ENCODE peak calls at places on chromosomes 12 and 14, in seven cellular contexts. One of them, this sample, is unnamed. For H3K36me3 and H3K4me1, the result is how much of the 10 kb centered on the place peaks cover.

GRCh38 chr12:55922126-55922525 is 5.6 kb downstream of the PYM1 start:
- DNase-seq in Caco-2: no peak
- DNase-seq in CD8-positive, alpha-beta memory T cell: no peak
- DNase-seq in left ventricle myocardium inferior: no peak
- DNase-seq in cardiac muscle cell: no peak
- DNase-seq in fibroblast of lung: no peak
- DNase-seq in transverse colon: no peak
- DNase-seq in this sample: no peak

GRCh38 chr12:43858096-43858495 is 22.2 kb downstream of the TMEM117 start:
- DNase-seq in Caco-2: no peak
- DNase-seq in CD8-positive, alpha-beta memory T cell: no peak
- DNase-seq in left ventricle myocardium inferior: no peak
- DNase-seq in cardiac muscle cell: no peak
- DNase-seq in fibroblast of lung: no peak
- DNase-seq in transverse colon: no peak
- DNase-seq in this sample: no peak

GRCh38 chr14:70782361-70782760 is 27.0 kb downstream of the MAP3K9 start:
- DNase-seq in Caco-2: no peak
- DNase-seq in CD8-positive, alpha-beta memory T cell: no peak
- DNase-seq in left ventricle myocardium inferior: no peak
- DNase-seq in cardiac muscle cell: no peak
- DNase-seq in fibroblast of lung: peak
- DNase-seq in transverse colon: no peak
- DNase-seq in this sample: no peak

GRCh38 chr12:132201391-132202120 is 57.3 kb downstream of the NOC4L start:
- DNase-seq in Caco-2: no peak
- DNase-seq in CD8-positive, alpha-beta memory T cell: no peak
- DNase-seq in left ventricle myocardium inferior: no peak
- DNase-seq in cardiac muscle cell: no peak
- DNase-seq in fibroblast of lung: no peak
- DNase-seq in transverse colon: no peak
- DNase-seq in this sample: no peak

GRCh38 chr14:59438148-59438766 is 26.9 kb downstream of the GPR135 start:
- DNase-seq in Caco-2: no peak
- DNase-seq in CD8-positive, alpha-beta memory T cell: no peak
- DNase-seq in left ventricle myocardium inferior: no peak
- DNase-seq in cardiac muscle cell: peak
- DNase-seq in fibroblast of lung: peak
- DNase-seq in transverse colon: no peak
- DNase-seq in this sample: no peak

GRCh38 chr12:90173499-90174197 is 465.0 kb upstream of the ATP2B1 start:
- DNase-seq in Caco-2: no peak
- DNase-seq in CD8-positive, alpha-beta memory T cell: no peak
- DNase-seq in left ventricle myocardium inferior: no peak
- DNase-seq in cardiac muscle cell: no peak
- DNase-seq in fibroblast of lung: no peak
- DNase-seq in transverse colon: no peak
- DNase-seq in this sample: no peak

GRCh38 chr12:7929069-7929792 is 6.8 kb downstream of the SLC2A3 start:
- DNase-seq in Caco-2: no peak
- DNase-seq in CD8-positive, alpha-beta memory T cell: no peak
- DNase-seq in left ventricle myocardium inferior: no peak
- DNase-seq in cardiac muscle cell: no peak
- DNase-seq in fibroblast of lung: no peak
- DNase-seq in transverse colon: no peak
- DNase-seq in this sample: no peak

GRCh38 chr12:64187370-64187769 is 34.7 kb downstream of the KICS2 start:
- DNase-seq in Caco-2: no peak
- DNase-seq in CD8-positive, alpha-beta memory T cell: no peak
- DNase-seq in left ventricle myocardium inferior: no peak
- DNase-seq in cardiac muscle cell: peak
- DNase-seq in fibroblast of lung: peak
- DNase-seq in transverse colon: no peak
- DNase-seq in this sample: no peak

GRCh38 chr12:116615141-116615861 is 56.1 kb downstream of the MAP1LC3B2 start:
- DNase-seq in Caco-2: no peak
- DNase-seq in CD8-positive, alpha-beta memory T cell: no peak
- DNase-seq in left ventricle myocardium inferior: no peak
- DNase-seq in cardiac muscle cell: no peak
- DNase-seq in fibroblast of lung: no peak
- DNase-seq in transverse colon: no peak
- DNase-seq in this sample: no peak

GRCh38 chr12:124720019-124720686 is 143.5 kb downstream of the SCARB1 start:
- DNase-seq in Caco-2: no peak
- DNase-seq in CD8-positive, alpha-beta memory T cell: no peak
- DNase-seq in left ventricle myocardium inferior: no peak
- DNase-seq in cardiac muscle cell: peak
- DNase-seq in fibroblast of lung: peak
- DNase-seq in transverse colon: no peak
- DNase-seq in this sample: no peak

GRCh38 chr12:64147011-64147671 is 75.0 kb downstream of the KICS2 start:
- DNase-seq in Caco-2: no peak
- DNase-seq in CD8-positive, alpha-beta memory T cell: no peak
- DNase-seq in left ventricle myocardium inferior: no peak
- DNase-seq in cardiac muscle cell: no peak
- DNase-seq in fibroblast of lung: no peak
- DNase-seq in transverse colon: no peak
- DNase-seq in this sample: no peak

GRCh38 chr12:80857311-80857710 is 80.4 kb downstream of the LIN7A start:
- DNase-seq in Caco-2: no peak
- DNase-seq in CD8-positive, alpha-beta memory T cell: no peak
- DNase-seq in left ventricle myocardium inferior: no peak
- DNase-seq in cardiac muscle cell: no peak
- DNase-seq in fibroblast of lung: peak
- DNase-seq in transverse colon: no peak
- DNase-seq in this sample: no peak

GRCh38 chr12:103728323-103728722 is 112.7 kb downstream of the NT5DC3 start:
- DNase-seq in Caco-2: no peak
- DNase-seq in CD8-positive, alpha-beta memory T cell: no peak
- DNase-seq in left ventricle myocardium inferior: no peak
- DNase-seq in cardiac muscle cell: peak
- DNase-seq in fibroblast of lung: no peak
- DNase-seq in transverse colon: no peak
- DNase-seq in this sample: no peak

GRCh38 chr12:104303538-104304151 is at the start of gene EID3:
- DNase-seq in Caco-2: no peak
- DNase-seq in CD8-positive, alpha-beta memory T cell: peak
- DNase-seq in left ventricle myocardium inferior: peak
- DNase-seq in cardiac muscle cell: peak
- DNase-seq in fibroblast of lung: peak
- DNase-seq in transverse colon: peak
- DNase-seq in this sample: no peak

GRCh38 chr12:123532021-123532420 is 1.5 kb downstream of the RILPL1 start:
- DNase-seq in Caco-2: no peak
- DNase-seq in CD8-positive, alpha-beta memory T cell: no peak
- DNase-seq in left ventricle myocardium inferior: no peak
- DNase-seq in cardiac muscle cell: peak
- DNase-seq in fibroblast of lung: peak
- DNase-seq in transverse colon: peak
- DNase-seq in this sample: no peak

GRCh38 chr12:62259311-62259992 is 752 bp upstream of the USP15 start:
- DNase-seq in Caco-2: peak
- DNase-seq in CD8-positive, alpha-beta memory T cell: peak
- DNase-seq in left ventricle myocardium inferior: no peak
- DNase-seq in cardiac muscle cell: no peak
- DNase-seq in fibroblast of lung: no peak
- DNase-seq in transverse colon: peak
- DNase-seq in this sample: no peak

GRCh38 chr14:41913398-41913797 is 306.7 kb downstream of the LRFN5 start:
- DNase-seq in Caco-2: no peak
- DNase-seq in CD8-positive, alpha-beta memory T cell: no peak
- DNase-seq in left ventricle myocardium inferior: no peak
- DNase-seq in cardiac muscle cell: no peak
- DNase-seq in fibroblast of lung: no peak
- DNase-seq in transverse colon: no peak
- DNase-seq in this sample: no peak

GRCh38 chr14:104280085-104280901 is 141.9 kb downstream of the KIF26A start:
- DNase-seq in Caco-2: no peak
- DNase-seq in CD8-positive, alpha-beta memory T cell: no peak
- DNase-seq in left ventricle myocardium inferior: peak
- DNase-seq in cardiac muscle cell: no peak
- DNase-seq in fibroblast of lung: no peak
- DNase-seq in transverse colon: no peak
- DNase-seq in this sample: no peak

GRCh38 chr12:1332327-1332726 is 262.1 kb downstream of the FBXL14 start:
- DNase-seq in Caco-2: peak
- DNase-seq in CD8-positive, alpha-beta memory T cell: no peak
- DNase-seq in left ventricle myocardium inferior: no peak
- DNase-seq in cardiac muscle cell: no peak
- DNase-seq in fibroblast of lung: no peak
- DNase-seq in transverse colon: peak
- DNase-seq in this sample: no peak

GRCh38 chr14:89899917-89900680 is 54.4 kb downstream of the EFCAB11 start:
- DNase-seq in Caco-2: peak
- DNase-seq in CD8-positive, alpha-beta memory T cell: peak
- DNase-seq in left ventricle myocardium inferior: no peak
- DNase-seq in cardiac muscle cell: peak
- DNase-seq in fibroblast of lung: no peak
- DNase-seq in transverse colon: no peak
- DNase-seq in this sample: peak

GRCh38 chr12:642633-643477 is 20.4 kb downstream of the NINJ2 start:
- DNase-seq in Caco-2: peak
- DNase-seq in CD8-positive, alpha-beta memory T cell: peak
- DNase-seq in left ventricle myocardium inferior: peak
- DNase-seq in cardiac muscle cell: peak
- DNase-seq in fibroblast of lung: peak
- DNase-seq in transverse colon: peak
- DNase-seq in this sample: peak

DNA sequence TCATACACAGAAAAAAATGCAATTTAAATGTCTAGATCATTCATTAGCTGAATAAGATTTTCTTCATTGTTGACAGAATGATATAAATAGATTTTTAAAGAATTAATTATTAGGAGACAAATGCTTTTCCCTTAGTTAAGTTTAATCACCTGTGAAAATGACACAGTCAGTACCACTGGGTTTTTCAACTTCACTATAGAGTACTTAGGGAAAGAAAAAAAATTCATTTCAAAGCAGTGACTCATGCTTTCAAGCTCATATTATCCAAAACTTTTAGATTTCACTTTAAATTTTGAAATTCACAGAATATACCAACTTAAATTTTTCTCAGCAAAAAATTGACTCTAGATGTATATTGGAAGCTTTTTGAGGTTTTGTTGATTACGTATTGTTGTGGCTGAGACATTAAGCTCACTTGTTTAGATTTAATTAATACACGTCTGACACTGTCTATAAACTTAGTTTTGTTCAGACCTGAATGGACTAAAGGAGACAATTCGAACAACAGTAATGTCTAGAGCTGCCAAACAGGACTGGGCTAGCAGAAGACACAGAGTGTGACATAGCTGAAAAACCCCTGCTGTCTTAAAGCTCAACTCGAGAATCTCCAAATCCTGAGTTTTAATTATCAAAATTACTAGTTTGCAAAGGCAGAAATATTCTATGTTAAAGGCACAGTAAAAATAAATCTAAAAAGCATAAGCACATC is 1.6 kb downstream of the MGAT4C start:
- DNase-seq in Caco-2: no peak
- DNase-seq in CD8-positive, alpha-beta memory T cell: no peak
- DNase-seq in left ventricle myocardium inferior: no peak
- DNase-seq in cardiac muscle cell: no peak
- DNase-seq in fibroblast of lung: peak
- DNase-seq in transverse colon: no peak
- DNase-seq in this sample: no peak
- H3K4me3 ChIP-seq in Caco-2: no peak
- H3K4me3 ChIP-seq in CD8-positive, alpha-beta memory T cell: no peak
- H3K4me3 ChIP-seq in left ventricle myocardium inferior: peak
- H3K4me3 ChIP-seq in cardiac muscle cell: no peak
- H3K4me3 ChIP-seq in fibroblast of lung: no peak
- H3K4me3 ChIP-seq in transverse colon: no peak
- H3K4me3 ChIP-seq in this sample: no peak

GRCh38 chr14:96852823-96853422 is 55.7 kb downstream of the VRK1 start:
- DNase-seq in Caco-2: peak
- DNase-seq in CD8-positive, alpha-beta memory T cell: peak
- DNase-seq in left ventricle myocardium inferior: no peak
- DNase-seq in cardiac muscle cell: peak
- DNase-seq in fibroblast of lung: peak
- DNase-seq in transverse colon: no peak
- DNase-seq in this sample: peak
- H3K36me3 ChIP-seq in Caco-2: under half
- H3K36me3 ChIP-seq in CD8-positive, alpha-beta memory T cell: under half
- H3K36me3 ChIP-seq in left ventricle myocardium inferior: under half
- H3K36me3 ChIP-seq in cardiac muscle cell: under half
- H3K36me3 ChIP-seq in fibroblast of lung: under half
- H3K36me3 ChIP-seq in transverse colon: under half
- H3K36me3 ChIP-seq in this sample: half or more

GRCh38 chr14:73747386-73748211 is 33.4 kb upstream of the PNMA1 start:
- DNase-seq in Caco-2: no peak
- DNase-seq in CD8-positive, alpha-beta memory T cell: no peak
- DNase-seq in left ventricle myocardium inferior: no peak
- DNase-seq in cardiac muscle cell: no peak
- DNase-seq in fibroblast of lung: no peak
- DNase-seq in transverse colon: no peak
- DNase-seq in this sample: no peak

GRCh38 chr14:73750161-73750901 is 36.1 kb upstream of the PNMA1 start:
- DNase-seq in Caco-2: no peak
- DNase-seq in CD8-positive, alpha-beta memory T cell: no peak
- DNase-seq in left ventricle myocardium inferior: no peak
- DNase-seq in cardiac muscle cell: no peak
- DNase-seq in fibroblast of lung: no peak
- DNase-seq in transverse colon: no peak
- DNase-seq in this sample: peak

GRCh38 chr14:73746540-73747385 is 32.6 kb upstream of the PNMA1 start:
- DNase-seq in Caco-2: no peak
- DNase-seq in CD8-positive, alpha-beta memory T cell: no peak
- DNase-seq in left ventricle myocardium inferior: no peak
- DNase-seq in cardiac muscle cell: no peak
- DNase-seq in fibroblast of lung: no peak
- DNase-seq in transverse colon: no peak
- DNase-seq in this sample: no peak

GRCh38 chr14:73749706-73750105 is 35.5 kb upstream of the PNMA1 start:
- DNase-seq in Caco-2: no peak
- DNase-seq in CD8-positive, alpha-beta memory T cell: no peak
- DNase-seq in left ventricle myocardium inferior: no peak
- DNase-seq in cardiac muscle cell: no peak
- DNase-seq in fibroblast of lung: no peak
- DNase-seq in transverse colon: no peak
- DNase-seq in this sample: no peak

GRCh38 chr14:73748858-73749357 is 34.7 kb upstream of the PNMA1 start:
- DNase-seq in Caco-2: no peak
- DNase-seq in CD8-positive, alpha-beta memory T cell: no peak
- DNase-seq in left ventricle myocardium inferior: no peak
- DNase-seq in cardiac muscle cell: no peak
- DNase-seq in fibroblast of lung: no peak
- DNase-seq in transverse colon: no peak
- DNase-seq in this sample: no peak
- H3K4me1 ChIP-seq in Caco-2: half or more
- H3K4me1 ChIP-seq in CD8-positive, alpha-beta memory T cell: half or more
- H3K4me1 ChIP-seq in left ventricle myocardium inferior: half or more
- H3K4me1 ChIP-seq in cardiac muscle cell: under half
- H3K4me1 ChIP-seq in fibroblast of lung: half or more
- H3K4me1 ChIP-seq in transverse colon: half or more
- H3K4me1 ChIP-seq in this sample: under half

DNA sequence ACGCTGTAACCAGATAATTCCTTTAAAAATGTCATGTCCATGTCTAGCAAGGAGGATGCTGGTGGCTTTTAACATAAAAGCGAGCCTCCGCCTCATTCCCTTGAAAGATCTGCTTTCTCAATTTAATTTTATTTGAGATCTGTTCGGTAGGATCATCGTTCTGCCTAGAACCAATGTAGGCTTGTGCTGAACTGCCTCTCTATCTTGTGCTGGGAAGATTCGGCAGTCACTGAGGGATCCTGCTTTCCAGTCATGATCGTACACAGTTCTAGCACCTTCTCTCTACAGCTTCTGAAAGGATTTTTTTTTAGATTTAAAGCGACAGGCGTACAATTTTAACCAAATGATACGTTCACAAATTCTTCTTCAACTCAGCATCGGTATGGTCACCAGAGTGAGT is 54.3 kb downstream of the PEBP1 start:
- DNase-seq in Caco-2: no peak
- DNase-seq in CD8-positive, alpha-beta memory T cell: no peak
- DNase-seq in left ventricle myocardium inferior: no peak
- DNase-seq in cardiac muscle cell: peak
- DNase-seq in fibroblast of lung: peak
- DNase-seq in transverse colon: no peak
- DNase-seq in this sample: no peak
- H3K4me3 ChIP-seq in Caco-2: no peak
- H3K4me3 ChIP-seq in CD8-positive, alpha-beta memory T cell: no peak
- H3K4me3 ChIP-seq in left ventricle myocardium inferior: peak
- H3K4me3 ChIP-seq in cardiac muscle cell: no peak
- H3K4me3 ChIP-seq in fibroblast of lung: peak
- H3K4me3 ChIP-seq in transverse colon: peak
- H3K4me3 ChIP-seq in this sample: no peak